ENCODE peak calls at places on chromosomes 5 and 9, in ten cellular contexts. I is epithelial cell of prostate, Q is activated gamma-delta T cell treated with Interleukin-2 at 50 U/mL for 16 hours, L is HTR-8/SVneo, R is astrocyte, G is left ventricle myocardium superior, D is fibroblast of gingiva, Y is mucosa of gallbladder, M is Kasumi-1, C is endothelial cell. Z is an unnamed sample.

GRCh38 chr9:114580609-114581193 is 6.9 kb upstream of the ATP6V1G1 start:
- DNase-seq in M (no peak), Q (no peak), C (no peak), R (no peak), G (no peak), Y (no peak), I (peak; percentile 45), D (no peak), L (no peak), Z (peak; percentile 80)

GRCh38 chr5:132465095-132465707 is 25.4 kb downstream of the IRF1 start:
- DNase-seq in L (no peak), Q (no peak), C (no peak), D (no peak), R (no peak), Y (no peak), G (no peak), I (no peak), M (peak; percentile 33), Z (no peak)

GRCh38 chr5:82159014-82159413 is 119.1 kb downstream of the RPS23 start:
- DNase-seq in I (no peak), D (peak; percentile 42), Y (no peak), C (no peak), Q (no peak), G (no peak), M (no peak), L (peak; percentile 21), R (peak; percentile 81), Z (peak; percentile 62)

GRCh38 chr5:159801303-159801702 is 115.0 kb upstream of the ADRA1B start:
- DNase-seq in Y (no peak), L (no peak), C (no peak), M (no peak), Q (no peak), I (no peak), R (no peak), G (no peak), D (no peak), Z (no peak)

GRCh38 chr5:7877851-7878250 is 8.9 kb downstream of the MTRR start:
- DNase-seq in Y (no peak), C (no peak), R (peak; percentile 59), Q (no peak), L (no peak), I (no peak), G (no peak), M (no peak), D (no peak), Z (no peak)

GRCh38 chr9:124390812-124391658 is 24.2 kb downstream of the PSMB7 start:
- DNase-seq in M (no peak), C (no peak), D (peak; percentile 58), G (no peak), Y (no peak), R (peak; percentile 24), L (peak; percentile 34), Q (no peak), I (no peak), Z (no peak)

GRCh38 chr5:159097461-159098284 is 2.0 kb downstream of the EBF1 start:
- DNase-seq in L (no peak), Q (no peak), D (peak; percentile 76), Y (no peak), I (no peak), M (no peak), R (peak; percentile 27), G (peak; percentile 67), C (peak; percentile 33), Z (no peak)

GRCh38 chr5:116554764-116555163 is 19.9 kb downstream of the SEMA6A start:
- DNase-seq in Q (no peak), G (no peak), R (no peak), M (no peak), C (no peak), D (no peak), I (no peak), Y (no peak), L (no peak), Z (no peak)

GRCh38 chr5:123937230-123937629 is 425.3 kb downstream of the CSNK1G3 start:
- DNase-seq in R (peak; percentile 18), Q (no peak), M (peak; percentile 57), Y (no peak), D (peak; percentile 51), L (no peak), C (peak; percentile 32), I (no peak), G (no peak), Z (peak; percentile 50)

GRCh38 chr5:156529902-156530301 is 202.9 kb downstream of the SGCD start:
- DNase-seq in M (no peak), L (no peak), Y (no peak), R (no peak), G (no peak), Q (no peak), C (no peak), I (no peak), D (peak; percentile 22), Z (no peak)

Z was measured in PC-9.